ENCODE peak calls at places on chromosome 9, in eight cellular contexts. W is Panc1, V is tibial nerve, K is neural progenitor cell, G is H9, X is stomach, B is mammary epithelial cell, Q is fibroblast of lung. C is an unnamed sample. For H3K4me1, H3K27me3 and H3K9me3, the result is how much of the 10 kb centered on the place peaks cover.

GRCh38 chr9:126700296-126700695 is 86.6 kb downstream of the LMX1B start:
- DNase-seq in X (no peak), K (peak), G (no peak), V (no peak), W (no peak), Q (no peak), B (no peak), C (no peak)

GRCh38 chr9:105006514-105006913 is 78.6 kb upstream of the ABCA1 start:
- DNase-seq in G (no peak), B (no peak), X (no peak), Q (no peak), V (no peak), K (no peak), W (no peak), C (no peak)

GRCh38 chr9:124291801-124292396 is 34.1 kb downstream of the NEK6 start:
- DNase-seq in B (no peak), K (no peak), G (no peak), X (no peak), W (no peak), Q (no peak), V (no peak), C (peak)

GRCh38 chr9:38359689-38360385 is 32.7 kb upstream of the ALDH1B1 start:
- DNase-seq in G (no peak), Q (peak), V (no peak), X (no peak), B (no peak), W (no peak), K (no peak), C (no peak)

GRCh38 chr9:103899836-103900235 is 194.3 kb upstream of the SMC2 start:
- DNase-seq in G (no peak), W (no peak), X (no peak), B (no peak), V (no peak), K (no peak), Q (no peak), C (no peak)

GRCh38 chr9:13665418-13666066 is 386.1 kb upstream of the MPDZ start:
- DNase-seq in V (no peak), W (no peak), Q (peak), B (peak), K (no peak), G (no peak), X (no peak), C (no peak)

GRCh38 chr9:110114086-110114887 is 93.7 kb downstream of the C9orf152 start:
- DNase-seq in X (no peak), K (no peak), Q (peak), W (no peak), B (peak), V (no peak), G (no peak), C (no peak)

GRCh38 chr9:92716557-92716956 is 46.6 kb upstream of the IPPK start:
- DNase-seq in X (peak), W (peak), Q (peak), K (peak), G (peak), B (peak), V (peak), C (peak)

GRCh38 chr9:109919736-109920408 is 139.9 kb downstream of the PALM2AKAP2 start:
- DNase-seq in Q (no peak), G (no peak), V (no peak), B (no peak), K (no peak), W (no peak), X (no peak), C (no peak)

GRCh38 chr9:79028101-79028500 is 543.7 kb upstream of the TLE4 start:
- DNase-seq in B (peak), X (no peak), V (no peak), K (no peak), Q (peak), G (no peak), W (no peak), C (no peak)

GRCh38 chr9:123742009-123742767 is 187.7 kb downstream of the DENND1A start:
- DNase-seq in B (no peak), G (no peak), K (peak), W (no peak), V (peak), Q (peak), X (no peak), C (peak)

GRCh38 chr9:124869986-124870560 is 8.1 kb downstream of the ARPC5L start:
- DNase-seq in B (peak), G (no peak), X (peak), W (no peak), K (no peak), V (no peak), Q (peak), C (no peak)

GRCh38 chr9:103928452-103928851 is 165.7 kb upstream of the SMC2 start:
- DNase-seq in V (no peak), K (no peak), W (no peak), B (no peak), X (no peak), Q (no peak), G (no peak), C (no peak)

GRCh38 chr9:93218671-93219420 is 34.9 kb downstream of the WNK2 start:
- DNase-seq in B (no peak), K (no peak), W (no peak), V (no peak), Q (no peak), G (no peak), X (no peak), C (no peak)

GRCh38 chr9:38393128-38393809 is 767 bp downstream of the ALDH1B1 start:
- DNase-seq in B (no peak), K (no peak), V (no peak), Q (no peak), X (no peak), G (no peak), W (no peak), C (no peak)

GRCh38 chr9:22382331-22382730 is 64.3 kb upstream of the DMRTA1 start:
- DNase-seq in V (no peak), X (no peak), W (no peak), Q (peak), K (no peak), G (no peak), B (no peak), C (no peak)

GRCh38 chr9:81823672-81824554 is 104.3 kb upstream of the SPATA31D4 start:
- DNase-seq in X (no peak), V (no peak), B (no peak), K (no peak), G (no peak), W (no peak), Q (no peak), C (no peak)

GRCh38 chr9:129626079-129626943 is at the start of gene NTMT1:
- DNase-seq in V (peak), K (peak), W (no peak), B (peak), G (peak), X (peak), Q (peak), C (peak)

GRCh38 chr9:113499153-113499875 is 35.8 kb downstream of the RGS3 start:
- DNase-seq in K (no peak), B (no peak), W (no peak), X (no peak), V (no peak), G (no peak), Q (no peak), C (no peak)

GRCh38 chr9:129347323-129348120 is 169.5 kb upstream of the IER5L start:
- DNase-seq in G (no peak), B (no peak), Q (no peak), K (no peak), X (no peak), V (peak), W (no peak), C (no peak)

GRCh38 chr9:92747459-92748232 is 17.0 kb downstream of the BICD2 start:
- DNase-seq in V (no peak), Q (peak), B (peak), K (no peak), W (no peak), X (no peak), G (no peak), C (peak)

GRCh38 chr9:27654629-27655285 is 81.5 kb upstream of the C9orf72 start:
- DNase-seq in Q (no peak), V (no peak), G (no peak), X (peak), B (no peak), W (no peak), K (no peak), C (no peak)

GRCh38 chr9:87108639-87109038 is 161.3 kb upstream of the GAS1 start:
- DNase-seq in X (no peak), W (no peak), Q (no peak), G (no peak), V (no peak), K (no peak), B (no peak), C (no peak)

GRCh38 chr9:97759611-97760288 is 62.6 kb upstream of the XPA start:
- DNase-seq in X (no peak), Q (peak), B (no peak), K (no peak), W (no peak), V (no peak), G (no peak), C (no peak)

GRCh38 chr9:83937861-83938455 is 16.7 kb upstream of the KIF27 start:
- DNase-seq in V (peak), G (no peak), Q (peak), B (peak), X (no peak), K (peak), W (no peak), C (peak)

GRCh38 chr9:126317513-126317912 is 9.1 kb upstream of the MVB12B start:
- DNase-seq in K (no peak), X (no peak), V (no peak), Q (no peak), G (no peak), W (no peak), B (no peak), C (no peak)

GRCh38 chr9:16461231-16461840 is 409.1 kb downstream of the BNC2 start:
- DNase-seq in W (no peak), Q (peak), G (peak), X (no peak), B (no peak), K (peak), V (no peak), C (no peak)

GRCh38 chr9:4196886-4197285 is 103.0 kb downstream of the GLIS3 start:
- DNase-seq in G (no peak), B (peak), K (no peak), V (no peak), Q (no peak), X (no peak), W (no peak), C (peak)

GRCh38 chr9:130424781-130425310 is 19.9 kb upstream of the ASS1 start:
- DNase-seq in B (no peak), W (no peak), Q (no peak), V (no peak), K (no peak), G (peak), X (no peak), C (no peak)

GRCh38 chr9:128007566-128008138 is 26.9 kb upstream of the EEIG1 start:
- DNase-seq in W (no peak), B (peak), V (peak), G (no peak), K (no peak), Q (peak), X (peak), C (no peak)

GRCh38 chr9:38671372-38671731 is 48.6 kb downstream of the FAM240B start:
- DNase-seq in W (no peak), X (no peak), G (no peak), Q (no peak), K (no peak), V (no peak), B (no peak), C (no peak)

GRCh38 chr9:95793924-95794828 is 81.3 kb upstream of the ERCC6L2 start:
- DNase-seq in W (no peak), X (no peak), V (peak), B (peak), K (no peak), Q (peak), G (no peak), C (peak)

DNA sequence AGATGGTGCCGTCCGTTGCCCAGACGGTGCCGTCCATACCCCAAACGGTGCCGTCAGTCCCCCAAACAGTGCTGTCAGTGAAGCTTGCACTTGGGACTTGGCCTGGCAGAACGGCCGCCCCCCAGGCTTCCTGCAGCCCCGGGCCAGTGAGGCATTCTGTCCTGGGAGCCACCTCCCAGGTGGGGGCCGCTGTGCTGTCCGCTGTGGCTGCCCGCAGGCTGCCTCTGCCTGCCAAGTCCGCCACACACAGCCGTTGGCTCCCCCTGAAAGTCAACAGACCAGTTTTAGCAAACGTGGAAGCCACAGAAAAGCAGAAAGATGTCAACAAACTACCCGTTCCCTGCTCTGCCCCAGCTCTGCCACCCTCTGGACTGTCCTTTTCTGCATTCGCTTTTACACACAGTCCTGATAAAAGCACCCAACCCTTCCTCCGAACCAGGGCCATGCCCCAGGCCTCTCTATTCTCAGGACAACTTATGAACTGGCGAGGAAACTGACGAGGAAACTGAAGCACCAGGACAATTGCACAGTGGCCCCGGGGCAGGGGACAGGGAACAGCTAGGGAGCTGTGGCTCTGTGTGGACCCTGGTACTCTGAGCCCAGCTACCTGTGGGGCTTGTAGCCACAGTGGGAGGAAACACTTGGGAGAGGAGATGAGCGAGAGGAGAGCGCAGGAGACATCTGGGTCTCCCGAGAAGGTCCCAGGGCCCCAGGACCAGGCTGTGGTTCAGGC is 39.6 kb upstream of the RXRA start:
- DNase-seq in W (no peak), G (no peak), B (no peak), V (no peak), X (peak), K (no peak), Q (peak), C (no peak)
- H3K4me1 ChIP-seq in W (under half), G (under half), B (under half), V (under half), X (under half), K (under half), Q (under half), C (under half)

GRCh38 chr9:132457508-132457907 is 47.5 kb downstream of the CFAP77 start:
- DNase-seq in Q (no peak), K (no peak), W (no peak), G (no peak), V (no peak), X (no peak), B (no peak), C (no peak)
- H3K27me3 ChIP-seq in Q (under half), K (under half), W (under half), G (under half), V (under half), X (under half), B (under half), C (under half)

GRCh38 chr9:88398016-88398415 is 9.8 kb downstream of the SPIN1 start:
- DNase-seq in Q (peak), V (no peak), X (no peak), G (no peak), B (no peak), K (no peak), W (no peak), C (no peak)

GRCh38 chr9:88400021-88400420 is 11.8 kb downstream of the SPIN1 start:
- DNase-seq in Q (peak), B (peak), G (no peak), K (no peak), W (no peak), X (no peak), V (no peak), C (peak)

GRCh38 chr9:88403340-88403739 is 15.1 kb downstream of the SPIN1 start:
- DNase-seq in V (no peak), K (no peak), G (no peak), X (no peak), Q (no peak), B (no peak), W (no peak), C (no peak)
- H3K9me3 ChIP-seq in V (under half), K (under half), G (under half), X (under half), Q (under half), B (under half), W (under half), C (under half)

DNA sequence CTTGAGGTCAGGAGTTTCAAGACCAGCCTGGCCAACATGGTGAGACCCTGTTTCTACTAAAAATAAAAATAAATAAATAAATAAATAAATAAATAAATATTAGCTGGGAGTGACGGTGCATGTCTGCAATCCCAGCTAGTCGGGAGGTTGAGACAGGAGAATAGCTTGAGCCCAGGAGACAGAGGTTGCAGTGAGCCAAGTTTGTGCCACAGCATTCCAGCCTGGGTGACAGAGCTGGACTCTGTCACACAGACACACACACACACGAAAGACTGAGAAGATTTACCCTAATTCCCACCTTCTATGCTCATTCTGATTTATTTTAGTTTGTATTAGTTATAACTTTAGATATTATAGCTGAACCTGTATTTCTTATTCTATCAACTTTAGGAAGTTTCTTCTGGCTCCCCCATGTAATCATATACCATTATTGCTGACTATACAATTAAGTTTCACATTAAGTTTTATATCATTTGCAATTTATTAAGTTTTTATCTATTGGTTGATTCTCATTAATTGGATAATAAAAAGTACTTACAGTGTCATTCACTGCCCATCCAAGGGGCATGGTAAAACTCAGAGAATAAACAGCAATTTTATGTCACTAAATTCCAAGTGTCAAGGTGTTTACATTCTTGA is 20.8 kb downstream of the ABHD17B start:
- DNase-seq in Q (no peak), W (no peak), B (no peak), V (no peak), G (no peak), K (no peak), X (no peak), C (no peak)
- H3K4me1 ChIP-seq in Q (under half), W (under half), B (under half), V (under half), G (under half), K (under half), X (under half), C (under half)

GRCh38 chr9:35546853-35547252 is 56.9 kb downstream of the RUSC2 start:
- DNase-seq in B (no peak), W (no peak), G (no peak), X (no peak), K (no peak), V (no peak), Q (no peak), C (no peak)
- H3K27me3 ChIP-seq in B (under half), W (under half), G (under half), X (under half), K (under half), V (under half), Q (under half), C (under half)

GRCh38 chr9:40914772-40915659 is 213.5 kb downstream of the FOXD4L6 start:
- DNase-seq in W (no peak), G (peak), K (no peak), B (no peak), V (no peak), Q (no peak), X (no peak), C (no peak)

GRCh38 chr9:40909821-40910220 is 218.7 kb downstream of the FOXD4L6 start:
- DNase-seq in V (no peak), K (no peak), B (no peak), G (no peak), Q (no peak), W (no peak), X (no peak), C (no peak)

GRCh38 chr9:40913928-40914673 is 214.4 kb downstream of the FOXD4L6 start:
- DNase-seq in W (no peak), X (no peak), V (no peak), K (no peak), G (peak), B (no peak), Q (no peak), C (no peak)

GRCh38 chr9:40911647-40912046 is 216.8 kb downstream of the FOXD4L6 start:
- DNase-seq in B (no peak), K (no peak), V (no peak), Q (no peak), W (no peak), G (no peak), X (no peak), C (no peak)

GRCh38 chr9:40913096-40913719 is 215.3 kb downstream of the FOXD4L6 start:
- DNase-seq in B (no peak), X (no peak), V (no peak), W (no peak), K (no peak), G (no peak), Q (no peak), C (no peak)
- H3K9me3 ChIP-seq in B (under half), X (half or more), V (half or more), W (under half), K (half or more), G (half or more), Q (under half), C (under half)

DNA sequence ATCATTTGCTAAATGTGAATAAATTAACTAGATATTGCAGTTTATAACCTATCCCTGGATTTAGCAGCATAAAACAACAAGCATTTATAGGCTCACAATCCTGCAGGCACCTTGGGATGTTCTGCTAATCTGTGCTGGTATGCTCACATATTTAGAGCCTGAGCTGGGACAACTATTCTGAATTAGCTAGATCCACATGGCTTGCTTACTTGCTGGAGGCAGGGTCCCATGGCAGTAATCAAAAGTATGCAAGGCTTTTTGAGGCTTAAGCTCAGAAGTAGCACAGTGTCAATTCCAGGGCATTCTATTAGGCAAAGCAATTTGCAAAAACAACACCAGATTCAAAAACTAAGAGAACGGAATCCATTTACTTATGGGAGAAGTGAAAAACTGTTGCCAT is 745.0 kb upstream of the ACO1 start:
- DNase-seq in G (no peak), Q (no peak), B (no peak), X (no peak), V (no peak), K (peak), W (no peak), C (no peak)
- H3K4me1 ChIP-seq in G (under half), Q (under half), B (under half), X (under half), V (under half), K (under half), W (under half), C (under half)

DNA sequence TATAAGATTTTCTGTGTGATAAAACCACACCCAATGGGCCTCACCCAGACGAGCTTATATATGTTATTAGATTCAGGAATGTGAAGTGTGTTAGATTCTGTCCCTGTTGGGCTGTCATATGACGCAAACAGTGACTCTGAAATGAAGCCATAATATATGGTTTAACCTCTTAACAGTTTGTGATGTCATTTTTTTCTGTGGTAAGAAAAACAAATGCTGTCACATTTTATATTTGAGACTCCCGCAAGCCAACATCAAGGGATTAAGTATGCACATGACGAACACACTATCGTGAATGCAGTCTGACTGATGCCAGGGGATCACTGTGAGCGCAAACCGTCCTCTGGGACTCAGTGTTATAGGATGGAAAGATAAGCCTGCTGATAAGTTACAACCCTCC is 321.7 kb downstream of the SH3GL2 start:
- DNase-seq in W (no peak), X (no peak), G (no peak), Q (no peak), B (no peak), K (no peak), V (no peak), C (no peak)
- H3K27me3 ChIP-seq in W (under half), X (under half), G (under half), Q (under half), B (under half), K (under half), V (under half), C (under half)

GRCh38 chr9:122723690-122724089 is at the start of gene OR1L4:
- DNase-seq in B (no peak), G (no peak), X (no peak), Q (no peak), W (no peak), V (no peak), K (no peak), C (no peak)
- H3K9me3 ChIP-seq in B (under half), G (half or more), X (half or more), Q (under half), W (under half), V (half or more), K (under half), C (under half)

GRCh38 chr9:136669791-136670464 is 7.2 kb downstream of the EGFL7 start:
- DNase-seq in G (no peak), W (no peak), X (no peak), Q (no peak), B (no peak), V (no peak), K (no peak), C (no peak)
- H3K4me1 ChIP-seq in G (under half), W (half or more), X (under half), Q (under half), B (under half), V (under half), K (under half), C (under half)